ENCODE peak calls at places on chromosome 16, in four cellular contexts. R is CD4-positive, alpha-beta memory T cell; H is uterus; A is H1. Q is an unnamed sample.

GRCh38 chr16:19323596-19323995 is 38.1 kb downstream of the CLEC19A start:
- DNase-seq in R (no peak), H (no peak), A (no peak), Q (no peak)

GRCh38 chr16:49150341-49150740 is 131.3 kb downstream of the CBLN1 start:
- DNase-seq in R (no peak), H (no peak), A (no peak), Q (no peak)

GRCh38 chr16:31386157-31386984 is 6.8 kb upstream of the ITGAD start:
- DNase-seq in R (no peak), H (no peak), A (no peak), Q (no peak)

GRCh38 chr16:69501956-69502457 is 63.8 kb upstream of the NFAT5 start:
- DNase-seq in R (no peak), H (no peak), A (no peak), Q (no peak)

GRCh38 chr16:79542196-79542859 is 58.2 kb downstream of the MAF start:
- DNase-seq in R (no peak), H (no peak), A (no peak), Q (no peak)

GRCh38 chr16:85019659-85020245 is 7.8 kb upstream of the KIAA0513 start:
- DNase-seq in R (no peak), H (peak; percentile 27), A (no peak), Q (no peak)

GRCh38 chr16:7185179-7185578 is 147.5 kb upstream of the RBFOX1 start:
- DNase-seq in R (no peak), H (no peak), A (no peak), Q (no peak)

GRCh38 chr16:14473488-14473887 is 156.6 kb downstream of the PARN start:
- DNase-seq in R (no peak), H (no peak), A (no peak), Q (no peak)

GRCh38 chr16:84850714-84851113 is 30.9 kb downstream of the CRISPLD2 start:
- DNase-seq in R (no peak), H (no peak), A (no peak), Q (no peak)

GRCh38 chr16:10992797-10993196 is 48.4 kb downstream of the CLEC16A start:
- DNase-seq in R (no peak), H (no peak), A (no peak), Q (no peak)

GRCh38 chr16:64846966-64847365 is 274.9 kb downstream of the CDH11 start:
- DNase-seq in R (no peak), H (no peak), A (no peak), Q (no peak)

GRCh38 chr16:69311533-69312388 is 611 bp downstream of the VPS4A start:
- DNase-seq in R (no peak), H (no peak), A (no peak), Q (no peak)

GRCh38 chr16:71609066-71609465 is 16.9 kb upstream of the MARVELD3 start:
- DNase-seq in R (no peak), H (no peak), A (no peak), Q (no peak)

GRCh38 chr16:19094542-19095365 is 19.0 kb upstream of the ITPRIPL2 start:
- DNase-seq in R (no peak), H (no peak), A (no peak), Q (no peak)

GRCh38 chr16:55470533-55471371 is 8.2 kb upstream of the MMP2 start:
- DNase-seq in R (no peak), H (no peak), A (no peak), Q (no peak)

GRCh38 chr16:275041-275621 is 613 bp downstream of the RGS11 start:
- DNase-seq in R (peak; percentile 16), H (no peak), A (no peak), Q (no peak)

GRCh38 chr16:72311426-72311825 is 139.5 kb upstream of the PMFBP1 start:
- DNase-seq in R (no peak), H (no peak), A (no peak), Q (no peak)

GRCh38 chr16:84606081-84606875 is 11.6 kb downstream of the COTL1 start:
- DNase-seq in R (peak; percentile 57), H (no peak), A (no peak), Q (peak; percentile 46)

GRCh38 chr16:72277749-72278148 is 105.8 kb upstream of the PMFBP1 start:
- DNase-seq in R (no peak), H (no peak), A (no peak), Q (no peak)

GRCh38 chr16:71515026-71515425 is 11.2 kb upstream of the CHST4 start:
- DNase-seq in R (no peak), H (no peak), A (no peak), Q (no peak)

GRCh38 chr16:69166221-69166833 is 20.6 kb upstream of the SNTB2 start:
- DNase-seq in R (peak; percentile 32), H (no peak), A (no peak), Q (no peak)

GRCh38 chr16:27323781-27324561 is 10.2 kb downstream of the IL4R start:
- DNase-seq in R (no peak), H (no peak), A (no peak), Q (peak; percentile 30)

GRCh38 chr16:66154801-66155200 is 211.7 kb upstream of the CDH5 start:
- DNase-seq in R (no peak), H (no peak), A (no peak), Q (no peak)

GRCh38 chr16:82801361-82801760 is 174.6 kb downstream of the CDH13 start:
- DNase-seq in R (no peak), H (no peak), A (no peak), Q (no peak)

GRCh38 chr16:7086842-7087616 is 245.6 kb upstream of the RBFOX1 start:
- DNase-seq in R (no peak), H (no peak), A (peak; percentile 76), Q (no peak)

GRCh38 chr16:62408760-62409159 is 372.5 kb upstream of the CDH8 start:
- DNase-seq in R (no peak), H (no peak), A (peak; percentile 53), Q (no peak)

GRCh38 chr16:87150359-87151280 is 166.6 kb downstream of the C16orf95 start:
- DNase-seq in R (no peak), H (no peak), A (no peak), Q (no peak)

GRCh38 chr16:83402969-83403368 is 404.8 kb upstream of the HSBP1 start:
- DNase-seq in R (no peak), H (no peak), A (no peak), Q (no peak)

GRCh38 chr16:28193530-28194423 is 18.0 kb downstream of the XPO6 start:
- DNase-seq in R (peak; percentile 42), H (no peak), A (no peak), Q (peak; percentile 19)

GRCh38 chr16:11799017-11799381 is 1.9 kb upstream of the ZC3H7A start:
- DNase-seq in R (no peak), H (no peak), A (no peak), Q (no peak)

GRCh38 chr16:19179890-19180490 is 11.9 kb downstream of the SYT17 start:
- DNase-seq in R (peak; percentile 1), H (peak; percentile 35), A (no peak), Q (no peak)

GRCh38 chr16:70390774-70391173 is 44.1 kb downstream of the DDX19A start:
- DNase-seq in R (no peak), H (no peak), A (no peak), Q (no peak)

GRCh38 chr16:83713597-83713996 is 94.2 kb upstream of the HSBP1 start:
- DNase-seq in R (no peak), H (no peak), A (no peak), Q (no peak)

GRCh38 chr16:878071-878784 is 77.7 kb upstream of the GNG13 start:
- DNase-seq in R (no peak), H (no peak), A (no peak), Q (no peak)

GRCh38 chr16:85475691-85476300 is 137.3 kb upstream of the GSE1 start:
- DNase-seq in R (no peak), H (no peak), A (no peak), Q (no peak)

GRCh38 chr16:48862087-48862532 is 252.1 kb upstream of the N4BP1 start:
- DNase-seq in R (no peak), H (peak; percentile 16), A (peak; percentile 29), Q (no peak)

DNA sequence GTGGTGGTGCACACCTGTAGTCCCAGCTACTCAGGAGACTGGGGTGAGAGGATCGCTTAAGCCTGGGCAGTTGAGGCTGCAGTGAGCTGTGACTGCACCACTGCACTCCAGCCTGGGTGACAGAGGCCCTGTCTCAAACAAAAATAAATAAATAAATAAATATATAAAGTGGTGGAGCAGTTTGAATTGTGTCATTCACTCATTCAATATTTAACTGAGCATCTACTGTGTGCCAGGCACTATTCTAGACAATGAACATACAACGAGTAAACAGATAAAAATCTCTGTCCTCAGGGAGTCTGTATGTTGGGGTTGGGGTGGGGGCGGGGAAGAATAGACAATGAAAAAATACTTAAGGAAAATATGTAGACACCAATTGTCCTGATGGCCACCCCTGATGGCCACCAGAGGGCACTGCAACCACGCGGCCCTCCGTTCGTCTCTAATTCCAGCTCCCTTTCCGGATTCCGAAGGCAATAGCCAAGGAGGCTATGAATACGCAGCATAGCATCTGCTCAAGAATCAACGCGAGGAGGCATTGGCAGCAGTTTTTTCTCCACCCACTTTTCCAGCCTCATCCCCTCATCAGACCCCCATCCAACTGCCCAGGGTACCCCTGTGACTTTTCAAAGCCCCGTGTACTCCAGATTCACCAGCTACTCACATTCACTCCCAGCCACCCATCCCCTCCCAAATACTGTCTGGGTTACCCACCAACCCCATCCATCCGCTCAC is 21.4 kb downstream of the QPRT start:
- DNase-seq in R (peak; percentile 79), H (peak; percentile 63), A (no peak), Q (peak; percentile 72)
- H3K27ac ChIP-seq in R (peak overlapping the region; percentile 61), H (no peak overlapping the region), A (no peak overlapping the region), Q (peak overlapping the region; percentile 41)

DNA sequence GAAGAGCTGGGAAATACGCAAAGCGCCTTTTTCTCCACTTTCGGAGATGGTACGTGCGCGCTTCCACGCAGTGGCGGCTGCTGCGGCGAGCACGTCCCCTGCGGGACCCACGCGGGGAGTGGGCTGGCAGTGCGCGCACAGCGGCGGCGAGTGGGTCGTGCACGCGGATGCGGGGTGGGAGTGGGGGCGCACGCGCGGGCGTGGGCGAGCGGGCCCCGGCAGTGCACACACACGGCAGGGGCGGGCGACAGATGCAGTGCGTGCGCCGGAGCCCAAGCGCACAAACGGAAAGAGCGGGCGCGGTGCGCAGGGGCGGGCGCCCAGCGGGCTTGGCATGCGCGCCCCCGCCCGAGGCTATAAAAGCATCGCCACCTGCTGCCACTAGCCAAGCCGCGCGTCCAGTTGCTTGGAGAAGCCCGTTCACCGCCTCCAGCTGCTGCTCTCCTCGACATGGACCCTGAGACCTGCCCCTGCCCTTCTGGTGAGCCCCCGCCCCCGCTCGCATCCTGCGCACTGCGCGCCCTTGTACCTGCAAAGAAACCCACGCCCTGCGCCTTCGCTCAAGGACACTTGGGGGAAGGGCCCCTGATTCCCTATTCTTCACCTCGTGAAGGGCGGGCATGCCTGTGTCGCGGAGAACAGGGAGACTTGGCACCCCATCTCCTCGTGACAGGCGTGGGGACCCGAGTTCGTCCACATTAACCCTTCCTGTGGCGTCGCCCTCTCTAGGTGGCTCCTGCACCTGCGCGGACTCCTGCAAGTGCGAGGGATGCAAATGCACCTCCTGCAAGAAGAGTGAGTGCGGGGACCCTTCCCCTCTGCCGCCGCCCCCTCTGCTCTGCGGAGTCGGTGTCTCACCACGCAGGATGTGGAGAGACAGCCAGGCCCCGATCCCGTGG is at the start of gene MT3:
- DNase-seq in R (peak; percentile 10), H (no peak), A (no peak), Q (peak; percentile 51)
- H3K4me3 ChIP-seq in R (peak within 1 kb of the TSS; percentile 41), H (peak within 1 kb of the TSS; percentile 3), A (peak within 1 kb of the TSS; percentile 38), Q (peak within 1 kb of the TSS; percentile 47)

GRCh38 chr16:50276128-50276444 is 9.7 kb downstream of the ADCY7 start:
- DNase-seq in R (no peak), H (no peak), A (no peak), Q (no peak)
- H3K4me1 ChIP-seq in R (peaks cover 98% of the 10 kb centered on the region), H (no peaks in the 10 kb centered on the region), A (no peaks in the 10 kb centered on the region), Q (peaks cover 97% of the 10 kb centered on the region)

DNA sequence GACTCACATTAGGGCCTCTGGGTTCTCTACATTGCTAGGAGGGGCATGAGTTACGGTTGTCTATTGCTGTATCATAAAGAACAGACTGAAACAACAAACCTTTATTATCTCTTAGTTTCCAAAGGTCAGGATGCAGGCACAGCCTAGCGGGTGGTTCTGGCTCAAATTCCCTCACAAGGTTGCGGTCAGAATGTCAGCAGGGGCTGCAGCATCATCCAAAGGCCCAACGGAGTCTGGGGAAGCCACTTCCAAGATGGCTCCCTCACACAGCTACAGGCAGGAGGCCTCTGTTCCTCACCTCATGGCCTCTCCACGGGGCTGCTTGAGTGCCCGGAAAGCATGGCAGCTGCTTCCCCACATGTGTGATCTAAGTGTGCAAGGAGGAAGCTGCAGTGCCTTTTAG is 29.6 kb upstream of the ZFPM1 start:
- DNase-seq in R (no peak), H (no peak), A (no peak), Q (no peak)
- H3K27ac ChIP-seq in R (no peak overlapping the region), H (no peak overlapping the region), A (no peak overlapping the region), Q (no peak overlapping the region)